ENCODE peak calls at places on chromosomes 7 and 10, in four cellular contexts. P is NCI-H774, X is aorta, N is nephron progenitor cell. M is an unnamed sample.

GRCh38 chr7:117041007-117041406 is 87.7 kb downstream of the ST7 start:
- DNase-seq in N (no peak), X (no peak), P (no peak), M (no peak)

GRCh38 chr7:154791611-154792010 is 211.3 kb downstream of the PAXIP1 start:
- DNase-seq in N (no peak), P (no peak), X (no peak), M (no peak)

GRCh38 chr10:128539784-128540759 is 413.8 kb upstream of the MKI67 start:
- DNase-seq in N (peak), P (no peak), X (no peak), M (no peak)

GRCh38 chr10:50318129-50318528 is 66.8 kb upstream of the ASAH2 start:
- DNase-seq in P (no peak), N (no peak), X (no peak), M (no peak)

GRCh38 chr7:43004076-43004475 is 71.9 kb downstream of the MRPL32 start:
- DNase-seq in N (no peak), P (no peak), X (no peak), M (no peak)

GRCh38 chr7:7329321-7329720 is 147.0 kb downstream of the C1GALT1 start:
- DNase-seq in X (no peak), P (no peak), N (no peak), M (no peak)

GRCh38 chr7:46934198-46934825 is 647.6 kb downstream of the TNS3 start:
- DNase-seq in P (no peak), N (no peak), X (no peak), M (no peak)

GRCh38 chr10:126013489-126014281 is 117.3 kb downstream of the FANK1 start:
- DNase-seq in X (no peak), N (no peak), P (peak), M (no peak)

GRCh38 chr7:26910221-26910620 is 45.8 kb upstream of the SKAP2 start:
- DNase-seq in N (no peak), P (no peak), X (no peak), M (no peak)

GRCh38 chr10:112250555-112250954 is 32.6 kb upstream of the TECTB start:
- DNase-seq in P (no peak), N (no peak), X (no peak), M (no peak)

GRCh38 chr10:77905086-77905735 is 21.3 kb downstream of the DLG5 start:
- DNase-seq in P (peak), N (no peak), X (no peak), M (no peak)

GRCh38 chr10:122499491-122499941 is 38.2 kb downstream of the HTRA1 start:
- DNase-seq in N (no peak), P (no peak), X (peak), M (no peak)

GRCh38 chr7:48096273-48096672 is 7.2 kb downstream of the UPP1 start:
- DNase-seq in X (no peak), N (no peak), P (no peak), M (no peak)

GRCh38 chr7:16354573-16354972 is 66.8 kb downstream of the CRPPA start:
- DNase-seq in X (no peak), N (no peak), P (no peak), M (no peak)

GRCh38 chr7:127578711-127579275 is 6.6 kb downstream of the GCC1 start:
- DNase-seq in X (no peak), P (no peak), N (no peak), M (no peak)

GRCh38 chr7:8282162-8282561 is 20.2 kb upstream of the ICA1 start:
- DNase-seq in P (no peak), X (no peak), N (no peak), M (no peak)

GRCh38 chr7:13988765-13989137 is 715 bp downstream of the ETV1 start:
- DNase-seq in N (peak), X (no peak), P (no peak), M (peak)

GRCh38 chr7:4681218-4681851 is 760 bp upstream of the FOXK1 start:
- DNase-seq in X (no peak), P (no peak), N (no peak), M (no peak)

GRCh38 chr10:78248651-78249464 is 215.2 kb downstream of the RPS24 start:
- DNase-seq in N (no peak), X (peak), P (no peak), M (no peak)

GRCh38 chr10:72250666-72251065 is 23.1 kb upstream of the DDIT4 start:
- DNase-seq in X (peak), P (no peak), N (no peak), M (no peak)

GRCh38 chr10:28880551-28880950 is 203.2 kb downstream of the BAMBI start:
- DNase-seq in X (no peak), P (no peak), N (no peak), M (no peak)

GRCh38 chr10:19809481-19809880 is 6.8 kb upstream of the PLXDC2 start:
- DNase-seq in N (no peak), X (no peak), P (no peak), M (no peak)

GRCh38 chr10:103661951-103662405 is 168.5 kb downstream of the NEURL1 start:
- DNase-seq in N (no peak), P (no peak), X (no peak), M (no peak)

GRCh38 chr7:65832281-65832680 is 40.6 kb upstream of the VKORC1L1 start:
- DNase-seq in X (no peak), N (peak), P (no peak), M (peak)

GRCh38 chr7:1233328-1234048 is 816 bp downstream of the UNCX start:
- DNase-seq in N (peak), X (peak), P (no peak), M (no peak)

GRCh38 chr10:81872206-81872605 is 2.8 kb upstream of the NRG3 start:
- DNase-seq in X (no peak), P (no peak), N (peak), M (no peak)

GRCh38 chr7:90211391-90212148 is at the start of gene STEAP2:
- DNase-seq in X (peak), P (peak), N (peak), M (peak)

GRCh38 chr10:90674927-90675326 is 182.9 kb downstream of the HTR7 start:
- DNase-seq in P (no peak), N (no peak), X (peak), M (no peak)

GRCh38 chr7:30932562-30932961 is 20.9 kb downstream of the AQP1 start:
- DNase-seq in P (no peak), X (no peak), N (no peak), M (no peak)

GRCh38 chr7:102978280-102978679 is 65.5 kb downstream of the LRRC17 start:
- DNase-seq in N (no peak), X (peak), P (no peak), M (no peak)

GRCh38 chr10:114043532-114044250 is at the start of gene ADRB1:
- DNase-seq in P (peak), N (peak), X (peak), M (peak)

GRCh38 chr7:28130277-28130676 is 50.3 kb downstream of the JAZF1 start:
- DNase-seq in N (no peak), X (no peak), P (no peak), M (no peak)

GRCh38 chr10:80530251-80530650 is 7.5 kb upstream of the SH2D4B start:
- DNase-seq in P (no peak), N (no peak), X (no peak), M (no peak)

GRCh38 chr10:6035926-6036575 is 26.1 kb downstream of the IL2RA start:
- DNase-seq in P (no peak), N (no peak), X (no peak), M (no peak)

GRCh38 chr10:10623958-10624590 is 393.6 kb upstream of the CELF2 start:
- DNase-seq in P (no peak), X (no peak), N (no peak), M (no peak)

GRCh38 chr7:407706-408539 is 111.7 kb downstream of the PDGFA start:
- DNase-seq in P (no peak), X (no peak), N (no peak), M (no peak)

GRCh38 chr7:105805619-105806018 is 70.8 kb downstream of the ATXN7L1 start:
- DNase-seq in P (no peak), X (no peak), N (peak), M (peak)

GRCh38 chr7:98418271-98418635 is 17.4 kb upstream of the BAIAP2L1 start:
- DNase-seq in N (no peak), X (no peak), P (no peak), M (no peak)

GRCh38 chr7:40570218-40570617 is 435.4 kb downstream of the SUGCT start:
- DNase-seq in N (no peak), X (no peak), P (no peak), M (peak)

GRCh38 chr7:130207033-130207432 is 627 bp upstream of the SSMEM1 start:
- DNase-seq in P (no peak), N (no peak), X (no peak), M (no peak)

M was measured in neuronal stem cell.